ENCODE peak calls at places on chromosome 18, in six cellular contexts. Q, Y, O, I, V and S are unnamed samples.

GRCh38 chr18:44735071-44735470 is 54.4 kb downstream of the SETBP1 start:
- DNase-seq in Q (no peak), Y (no peak), O (no peak), I (no peak), V (no peak), S (no peak)

GRCh38 chr18:45321520-45321919 is 293.8 kb upstream of the SLC14A2 start:
- DNase-seq in Q (no peak), Y (no peak), O (no peak), I (no peak), V (no peak), S (no peak)

GRCh38 chr18:40949138-40949949 is 1005.7 kb upstream of the PIK3C3 start:
- DNase-seq in Q (no peak), Y (no peak), O (peak; percentile 51), I (no peak), V (no peak), S (no peak)

GRCh38 chr18:36420826-36421225 is 123.3 kb downstream of the FHOD3 start:
- DNase-seq in Q (no peak), Y (no peak), O (no peak), I (peak; percentile 19), V (no peak), S (no peak)

GRCh38 chr18:72727038-72727690 is 140.6 kb downstream of the NETO1 start:
- DNase-seq in Q (no peak), Y (no peak), O (no peak), I (no peak), V (no peak), S (no peak)

GRCh38 chr18:4282954-4283353 is 172.2 kb downstream of the DLGAP1 start:
- DNase-seq in Q (no peak), Y (no peak), O (no peak), I (no peak), V (no peak), S (no peak)

GRCh38 chr18:61334491-61334850 is 1.2 kb downstream of the CDH20 start:
- DNase-seq in Q (no peak), Y (no peak), O (no peak), I (no peak), V (no peak), S (no peak)

GRCh38 chr18:33854086-33854826 is 276.2 kb downstream of the ASXL3 start:
- DNase-seq in Q (no peak), Y (no peak), O (no peak), I (no peak), V (no peak), S (no peak)

GRCh38 chr18:53941601-53942335 is 282.7 kb downstream of the MBD2 start:
- DNase-seq in Q (no peak), Y (no peak), O (no peak), I (no peak), V (no peak), S (no peak)

GRCh38 chr18:7566587-7567486 is at the start of gene PTPRM:
- DNase-seq in Q (peak; percentile 1), Y (peak; percentile 88), O (peak; percentile 90), I (peak; percentile 88), V (peak; percentile 22), S (peak; percentile 13)

GRCh38 chr18:3916082-3916481 is 466.1 kb downstream of the TGIF1 start:
- DNase-seq in Q (no peak), Y (no peak), O (no peak), I (peak; percentile 17), V (no peak), S (no peak)

GRCh38 chr18:72828601-72829000 is 39.2 kb downstream of the NETO1 start:
- DNase-seq in Q (no peak), Y (no peak), O (no peak), I (no peak), V (no peak), S (no peak)

GRCh38 chr18:37445368-37445767 is 120.2 kb downstream of the CELF4 start:
- DNase-seq in Q (no peak), Y (no peak), O (no peak), I (no peak), V (no peak), S (no peak)

GRCh38 chr18:78979682-78980278 is at the start of gene SALL3:
- DNase-seq in Q (no peak), Y (no peak), O (no peak), I (no peak), V (no peak), S (no peak)

GRCh38 chr18:73812423-73812822 is 335.2 kb downstream of the FBXO15 start:
- DNase-seq in Q (no peak), Y (no peak), O (no peak), I (no peak), V (no peak), S (no peak)

GRCh38 chr18:11981633-11982366 is 493 bp downstream of the IMPA2 start:
- DNase-seq in Q (no peak), Y (peak; percentile 74), O (peak; percentile 91), I (no peak), V (peak; percentile 31), S (no peak)

GRCh38 chr18:79490593-79491551 is 95.1 kb downstream of the NFATC1 start:
- DNase-seq in Q (no peak), Y (peak; percentile 32), O (peak; percentile 67), I (no peak), V (no peak), S (no peak)

GRCh38 chr18:76350134-76351025 is 144.7 kb downstream of the ZNF516 start:
- DNase-seq in Q (no peak), Y (peak; percentile 56), O (no peak), I (no peak), V (no peak), S (no peak)

GRCh38 chr18:46343940-46344372 is 239.8 kb downstream of the HAUS1 start:
- DNase-seq in Q (no peak), Y (no peak), O (peak; percentile 88), I (peak; percentile 10), V (peak; percentile 39), S (no peak)

GRCh38 chr18:22345733-22346132 is 72.0 kb downstream of the CTAGE1 start:
- DNase-seq in Q (no peak), Y (peak; percentile 58), O (no peak), I (no peak), V (no peak), S (no peak)

GRCh38 chr18:44729631-44730101 is 49.0 kb downstream of the SETBP1 start:
- DNase-seq in Q (no peak), Y (no peak), O (peak; percentile 78), I (peak; percentile 35), V (peak; percentile 43), S (no peak)

GRCh38 chr18:72895548-72895947 is 27.8 kb upstream of the NETO1 start:
- DNase-seq in Q (no peak), Y (no peak), O (no peak), I (no peak), V (no peak), S (no peak)

GRCh38 chr18:43855376-43855775 is 578.1 kb upstream of the SYT4 start:
- DNase-seq in Q (no peak), Y (no peak), O (no peak), I (no peak), V (no peak), S (no peak)

GRCh38 chr18:53567935-53568574 is 656.4 kb downstream of the MBD2 start:
- DNase-seq in Q (no peak), Y (peak; percentile 37), O (no peak), I (peak; percentile 14), V (no peak), S (no peak)

GRCh38 chr18:21803495-21803894 is 62.9 kb downstream of the MIB1 start:
- DNase-seq in Q (no peak), Y (no peak), O (no peak), I (no peak), V (no peak), S (no peak)

GRCh38 chr18:623760-624620 is 27.2 kb downstream of the CLUL1 start:
- DNase-seq in Q (peak; percentile 69), Y (peak; percentile 62), O (no peak), I (peak; percentile 65), V (peak; percentile 55), S (no peak)

GRCh38 chr18:7577706-7578105 is 10.6 kb downstream of the PTPRM start:
- DNase-seq in Q (no peak), Y (no peak), O (no peak), I (no peak), V (no peak), S (no peak)

GRCh38 chr18:35750929-35751328 is 169.4 kb downstream of the GALNT1 start:
- DNase-seq in Q (no peak), Y (no peak), O (no peak), I (no peak), V (no peak), S (no peak)

GRCh38 chr18:57965246-57965645 is 78.8 kb upstream of the NEDD4L start:
- DNase-seq in Q (no peak), Y (no peak), O (no peak), I (no peak), V (no peak), S (no peak)
- H3K4me3 ChIP-seq in Q (no peak overlapping the region), Y (no peak overlapping the region), O (no peak overlapping the region), I (no peak overlapping the region), V (no peak overlapping the region), S (no peak overlapping the region)

GRCh38 chr18:50819727-50820378 is at the start of gene MRO:
- DNase-seq in Q (no peak), Y (peak; percentile 91), O (peak; percentile 96), I (peak; percentile 76), V (peak; percentile 86), S (peak; percentile 33)

GRCh38 chr18:50817898-50818250 is 1.9 kb downstream of the MRO start:
- DNase-seq in Q (no peak), Y (no peak), O (no peak), I (no peak), V (no peak), S (no peak)

GRCh38 chr18:50816767-50817166 is 3.0 kb downstream of the MRO start:
- DNase-seq in Q (no peak), Y (no peak), O (no peak), I (no peak), V (peak; percentile 57), S (no peak)

GRCh38 chr18:50820901-50821520 is 1.2 kb upstream of the MRO start:
- DNase-seq in Q (no peak), Y (no peak), O (no peak), I (no peak), V (no peak), S (no peak)

DNA sequence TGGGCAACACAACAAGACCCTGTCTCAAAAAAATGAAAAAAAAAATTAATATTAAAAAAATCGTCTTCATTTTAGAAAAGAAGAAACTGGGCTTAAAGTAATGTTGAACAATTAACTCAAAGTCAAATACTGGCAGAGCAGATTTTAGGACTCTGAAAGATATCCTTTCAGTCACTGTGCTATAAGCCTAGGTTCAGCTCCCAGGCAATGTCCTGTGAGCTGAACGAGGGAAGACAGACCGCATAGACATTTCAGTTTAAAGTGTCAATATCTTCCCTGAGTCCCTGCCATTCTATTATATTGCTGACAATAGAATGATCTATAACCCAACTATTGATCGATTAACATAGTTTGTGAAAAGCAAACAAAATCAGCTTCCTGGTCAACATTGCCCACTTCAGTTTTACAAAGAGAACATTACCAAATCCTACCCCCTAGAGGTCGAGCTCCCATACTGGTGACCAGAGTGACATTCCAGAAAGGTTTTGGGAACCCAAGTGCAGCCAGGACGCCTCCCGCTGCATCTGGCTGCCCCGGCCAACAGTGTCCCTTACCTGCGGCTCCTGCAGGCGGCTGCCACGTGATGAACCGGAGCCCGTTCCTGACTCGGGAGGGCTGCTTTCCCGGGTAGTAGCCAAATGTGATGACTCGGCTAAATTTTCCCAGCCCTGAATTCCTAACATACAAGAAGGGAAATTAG is 639 bp downstream of the MRO start:
- DNase-seq in Q (no peak), Y (peak; percentile 51), O (peak; percentile 81), I (peak; percentile 20), V (no peak), S (no peak)
- TF ChIP-seq POLR2A in Q (no peak), Y (no peak), O (no peak), I (no peak), V (no peak), S (no peak)

GRCh38 chr18:75214766-75215515 is 4.3 kb downstream of the TSHZ1 start:
- DNase-seq in Q (no peak), Y (no peak), O (no peak), I (no peak), V (no peak), S (no peak)
- H3K4me1 ChIP-seq in Q (peaks cover 26% of the 10 kb centered on the region), Y (peaks cover 19% of the 10 kb centered on the region), O (peaks cover 28% of the 10 kb centered on the region), I (peaks cover 17% of the 10 kb centered on the region), V (no peaks in the 10 kb centered on the region), S (peaks cover 87% of the 10 kb centered on the region)

GRCh38 chr18:24764766-24765165 is 304.3 kb downstream of the HRH4 start:
- DNase-seq in Q (no peak), Y (no peak), O (no peak), I (no peak), V (no peak), S (no peak)
- H3K4me3 ChIP-seq in Q (no peak overlapping the region), Y (no peak overlapping the region), O (no peak overlapping the region), I (no peak overlapping the region), V (no peak overlapping the region), S (no peak overlapping the region)